ENCODE peak calls at places on chromosome 12, in ten cellular contexts. J is mucosa of descending colon, H is HAP-1, K is psoas muscle, Z is tibial nerve, D is lower lobe of right lung, Y is adrenal gland, O is tibial artery, P is small intestine, Q is cardiac muscle cell. M is an unnamed sample.

GRCh38 chr12:49864817-49865090 is 21.8 kb upstream of the BCDIN3D start:
- DNase-seq in Z (no peak), P (no peak), D (no peak), K (no peak), Y (no peak), J (no peak), H (no peak), Q (no peak), O (no peak), M (no peak)

GRCh38 chr12:127984386-127985055 is 282.4 kb upstream of the TMEM132C start:
- DNase-seq in K (no peak), O (no peak), P (no peak), H (no peak), Z (no peak), Q (no peak), Y (no peak), D (no peak), J (no peak), M (no peak)

GRCh38 chr12:57450057-57450456 is 5.0 kb upstream of the INHBE start:
- DNase-seq in Z (no peak), Q (no peak), D (no peak), P (no peak), O (no peak), H (no peak), Y (no peak), J (no peak), K (no peak), M (no peak)

GRCh38 chr12:49487605-49488004 is 51.2 kb upstream of the KCNH3 start:
- DNase-seq in K (no peak), H (no peak), P (no peak), D (no peak), O (no peak), Y (no peak), Q (no peak), Z (no peak), J (no peak), M (no peak)

GRCh38 chr12:24561882-24562760 is 386.8 kb downstream of the BCAT1 start:
- DNase-seq in O (peak; percentile 75), J (peak; percentile 51), K (peak; percentile 81), H (peak; percentile 75), Z (peak; percentile 73), D (peak; percentile 82), Y (peak; percentile 34), Q (peak; percentile 82), P (no peak), M (peak; percentile 85)

GRCh38 chr12:62930546-62931425 is 4.2 kb downstream of the PPM1H start:
- DNase-seq in K (no peak), H (peak; percentile 67), P (no peak), Z (no peak), O (no peak), Q (no peak), J (no peak), D (no peak), Y (no peak), M (no peak)

GRCh38 chr12:28290262-28290661 is 100.0 kb downstream of the CCDC91 start:
- DNase-seq in Y (no peak), D (no peak), K (no peak), J (no peak), H (no peak), P (no peak), Z (no peak), Q (no peak), O (no peak), M (no peak)

GRCh38 chr12:22459872-22460490 is 84.4 kb downstream of the C2CD5 start:
- DNase-seq in Z (peak; percentile 26), K (no peak), Y (no peak), J (no peak), H (peak; percentile 13), Q (peak; percentile 75), D (no peak), P (peak; percentile 52), O (no peak), M (no peak)

GRCh38 chr12:3278681-3279414 is 201.7 kb downstream of the TSPAN9 start:
- DNase-seq in H (no peak), P (no peak), Z (no peak), D (no peak), K (no peak), Q (no peak), J (no peak), Y (no peak), O (no peak), M (no peak)

GRCh38 chr12:96211989-96212388 is 17.8 kb downstream of the ELK3 start:
- DNase-seq in Y (no peak), H (no peak), Q (no peak), D (no peak), J (no peak), Z (no peak), O (no peak), K (no peak), P (no peak), M (no peak)

GRCh38 chr12:79549531-79550271 is 141.1 kb downstream of the PAWR start:
- DNase-seq in Q (peak; percentile 20), H (no peak), K (no peak), Y (no peak), J (no peak), P (no peak), D (no peak), Z (no peak), O (no peak), M (no peak)

GRCh38 chr12:71356569-71356968 is 83.0 kb upstream of the LGR5 start:
- DNase-seq in J (no peak), P (no peak), K (no peak), O (no peak), H (no peak), Y (no peak), D (no peak), Q (no peak), Z (no peak), M (no peak)

GRCh38 chr12:5456906-5457305 is 25.0 kb downstream of the NTF3 start:
- DNase-seq in O (no peak), Z (no peak), H (no peak), Q (no peak), J (no peak), K (no peak), P (no peak), D (no peak), Y (no peak), M (no peak)

GRCh38 chr12:46360908-46361666 is 11.5 kb downstream of the SLC38A2 start:
- DNase-seq in H (no peak), Z (no peak), Y (no peak), P (no peak), O (no peak), K (no peak), J (no peak), Q (no peak), D (no peak), M (no peak)

GRCh38 chr12:45509187-45509586 is 220.3 kb upstream of the ARID2 start:
- DNase-seq in D (no peak), Y (no peak), Z (no peak), J (no peak), O (no peak), H (no peak), Q (no peak), K (no peak), P (no peak), M (no peak)

GRCh38 chr12:83818888-83819287 is 1093.7 kb downstream of the SLC6A15 start:
- DNase-seq in Q (no peak), O (no peak), P (no peak), H (peak; percentile 29), J (no peak), Y (peak; percentile 85), D (no peak), Z (no peak), K (no peak), M (peak; percentile 43)

GRCh38 chr12:91133871-91134270 is 22.6 kb upstream of the LUM start:
- DNase-seq in Y (no peak), P (no peak), Z (no peak), H (no peak), Q (no peak), O (no peak), K (no peak), D (no peak), J (no peak), M (no peak)

GRCh38 chr12:113322353-113322752 is 12.6 kb downstream of the SLC8B1 start:
- DNase-seq in O (no peak), K (no peak), D (no peak), Z (no peak), P (no peak), Q (no peak), J (no peak), Y (peak; percentile 38), H (no peak), M (no peak)

GRCh38 chr12:122874081-122874480 is 21.8 kb downstream of the VPS37B start:
- DNase-seq in K (no peak), Z (no peak), J (peak; percentile 36), P (no peak), H (peak; percentile 66), Q (peak; percentile 58), O (no peak), Y (no peak), D (no peak), M (no peak)
- H3K4me1 ChIP-seq in K (peaks cover 71% of the 10 kb centered on the region), Z (peaks cover 56% of the 10 kb centered on the region), J (peaks cover 69% of the 10 kb centered on the region), P (peaks cover 22% of the 10 kb centered on the region), H (peaks cover 62% of the 10 kb centered on the region), Q (peaks cover 37% of the 10 kb centered on the region), O (peaks cover 5% of the 10 kb centered on the region), Y (peaks cover 81% of the 10 kb centered on the region), D (peaks cover 96% of the 10 kb centered on the region), M (no peaks in the 10 kb centered on the region)

DNA sequence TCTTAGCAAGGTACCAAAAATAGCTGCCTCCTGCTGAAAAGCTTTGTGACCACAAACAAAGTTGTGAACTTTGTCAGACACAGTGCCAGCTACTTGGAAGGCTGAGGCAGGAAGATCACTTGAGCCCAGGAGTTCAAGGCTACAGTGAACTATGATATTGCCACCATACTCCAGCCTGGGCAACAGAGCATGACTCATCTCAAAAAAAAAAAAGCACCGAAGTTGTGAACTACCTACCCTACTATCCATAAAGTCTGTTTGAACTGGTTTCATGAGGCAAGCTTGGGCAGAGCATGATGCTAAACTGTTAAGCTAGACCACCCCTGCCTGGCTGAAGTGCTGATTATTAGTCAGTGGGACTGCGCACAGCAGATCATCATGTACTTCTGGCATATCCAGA is 75.5 kb downstream of the RAD52 start:
- DNase-seq in Z (no peak), P (peak; percentile 36), H (no peak), K (no peak), D (no peak), O (no peak), Y (peak; percentile 77), J (no peak), Q (no peak), M (no peak)
- H3K36me3 ChIP-seq in Z (no peaks in the 10 kb centered on the region), P (no peaks in the 10 kb centered on the region), H (peaks cover 22% of the 10 kb centered on the region), K (peaks cover 89% of the 10 kb centered on the region), D (peaks cover 86% of the 10 kb centered on the region), O (peaks cover 61% of the 10 kb centered on the region), Y (no peaks in the 10 kb centered on the region), J (peaks cover under 1% of the 10 kb centered on the region), Q (peaks cover 73% of the 10 kb centered on the region), M (peaks cover 3% of the 10 kb centered on the region)

DNA sequence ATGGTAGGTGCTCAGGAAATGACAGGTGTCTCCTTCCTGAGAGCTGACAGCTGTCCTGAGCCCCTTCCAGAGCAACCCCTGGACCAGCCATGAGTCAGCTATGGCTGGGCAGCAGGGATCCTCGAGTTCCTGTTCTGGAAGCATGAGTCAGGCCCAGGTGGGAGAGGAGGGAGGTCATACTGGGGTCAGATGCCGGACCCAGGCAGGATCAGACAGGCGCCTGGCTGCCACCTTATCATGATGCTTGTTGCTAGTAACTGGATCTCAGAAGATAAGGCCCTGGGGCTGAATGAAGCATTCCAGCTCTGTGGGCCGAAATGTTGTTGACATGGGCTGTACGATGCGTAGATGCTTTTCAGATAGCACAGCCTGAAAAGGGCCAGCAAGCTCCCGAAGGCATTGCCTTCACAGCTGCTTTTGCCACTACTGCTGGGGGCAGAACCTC is 17.4 kb upstream of the KRT7 start:
- DNase-seq in Z (no peak), J (peak; percentile 18), Q (no peak), H (no peak), O (peak; percentile 15), D (peak; percentile 52), Y (no peak), K (no peak), P (no peak), M (peak; percentile 76)
- H3K4me1 ChIP-seq in Z (no peaks in the 10 kb centered on the region), J (peaks cover 12% of the 10 kb centered on the region), Q (peaks cover 7% of the 10 kb centered on the region), H (no peaks in the 10 kb centered on the region), O (no peaks in the 10 kb centered on the region), D (peaks cover 25% of the 10 kb centered on the region), Y (peaks cover 13% of the 10 kb centered on the region), K (peaks cover 4% of the 10 kb centered on the region), P (no peaks in the 10 kb centered on the region), M (peaks cover 4% of the 10 kb centered on the region)

GRCh38 chr12:124478985-124479645 is 88.3 kb downstream of the NCOR2 start:
- DNase-seq in Z (no peak), J (no peak), P (no peak), O (no peak), Q (no peak), K (no peak), Y (no peak), H (no peak), D (no peak), M (no peak)
- H3K36me3 ChIP-seq in Z (peaks cover 4% of the 10 kb centered on the region), J (no peaks in the 10 kb centered on the region), P (peaks cover 4% of the 10 kb centered on the region), O (peaks cover 82% of the 10 kb centered on the region), Q (peaks cover 4% of the 10 kb centered on the region), K (peaks cover 46% of the 10 kb centered on the region), Y (no peaks in the 10 kb centered on the region), H (peaks cover 12% of the 10 kb centered on the region), D (peaks cover 83% of the 10 kb centered on the region), M (no peaks in the 10 kb centered on the region)

M was measured in aorta.